ENCODE peak calls at places on chromosome 10, in six cellular contexts. P is activated CD8-positive, alpha-beta memory T cell treated with anti-CD3 and anti-CD28 coated beads for 4 hours; O is NCI-H226; U is coronary artery; K is T1000; N is T-helper 17 cell. X is an unnamed sample.

GRCh38 chr10:120172371-120172770 is 279.8 kb downstream of the SEC23IP start:
- DNase-seq in P (no peak), O (peak; percentile 1), K (no peak), U (no peak), N (no peak), X (no peak)

GRCh38 chr10:98332623-98333269 is 64.8 kb upstream of the LOXL4 start:
- DNase-seq in P (no peak), K (no peak), U (no peak), O (no peak), N (no peak), X (peak; percentile 54)

GRCh38 chr10:7306147-7306546 is 104.7 kb downstream of the SFMBT2 start:
- DNase-seq in U (no peak), K (no peak), N (no peak), P (no peak), O (no peak), X (peak; percentile 2)

GRCh38 chr10:69407621-69408301 is 9.0 kb downstream of the TACR2 start:
- DNase-seq in O (no peak), K (no peak), N (no peak), U (no peak), P (no peak), X (no peak)

GRCh38 chr10:124259139-124259825 is 159.4 kb downstream of the OAT start:
- DNase-seq in N (no peak), P (no peak), U (no peak), K (no peak), O (no peak), X (no peak)

GRCh38 chr10:71243756-71244637 is 31.6 kb downstream of the UNC5B start:
- DNase-seq in N (no peak), P (no peak), U (no peak), O (peak; percentile 37), K (no peak), X (peak; percentile 28)

GRCh38 chr10:49743464-49744075 is 18.6 kb downstream of the OGDHL start:
- DNase-seq in N (no peak), K (no peak), U (peak; percentile 65), P (no peak), O (no peak), X (no peak)

GRCh38 chr10:3107426-3107961 is 40.1 kb downstream of the PFKP start:
- DNase-seq in N (no peak), U (peak; percentile 95), O (peak; percentile 90), K (peak; percentile 75), P (no peak), X (peak; percentile 98)

GRCh38 chr10:62817120-62817762 is 1.1 kb upstream of the EGR2 start:
- DNase-seq in P (peak; percentile 48), N (peak; percentile 37), U (peak; percentile 78), O (peak; percentile 33), K (no peak), X (peak; percentile 28)

GRCh38 chr10:93383562-93383981 is 98.6 kb downstream of the MYOF start:
- DNase-seq in U (no peak), N (no peak), O (peak; percentile 91), P (no peak), K (peak; percentile 36), X (peak; percentile 98)

GRCh38 chr10:4351723-4352565 is 474.1 kb upstream of the AKR1E2 start:
- DNase-seq in N (no peak), P (no peak), O (peak; percentile 11), U (no peak), K (no peak), X (peak; percentile 43)

GRCh38 chr10:17643339-17643754 is 604 bp upstream of the STAM start:
- DNase-seq in P (no peak), U (peak; percentile 85), O (peak; percentile 79), K (no peak), N (peak; percentile 7), X (peak; percentile 78)

GRCh38 chr10:129784891-129785290 is 179.2 kb downstream of the EBF3 start:
- DNase-seq in U (no peak), N (no peak), O (no peak), K (no peak), P (no peak), X (no peak)

GRCh38 chr10:23742368-23742767 is 303.5 kb downstream of the OTUD1 start:
- DNase-seq in N (no peak), O (no peak), P (no peak), U (no peak), K (no peak), X (no peak)

GRCh38 chr10:8049151-8049873 is 5.2 kb upstream of the GATA3 start:
- DNase-seq in O (no peak), K (no peak), U (no peak), N (no peak), P (no peak), X (no peak)

GRCh38 chr10:109940117-109940516 is 16.8 kb upstream of the XPNPEP1 start:
- DNase-seq in K (no peak), N (no peak), O (no peak), P (no peak), U (no peak), X (no peak)

GRCh38 chr10:88108115-88108610 is 244.7 kb downstream of the PTEN start:
- DNase-seq in P (no peak), N (no peak), O (no peak), K (no peak), U (no peak), X (no peak)

GRCh38 chr10:84863675-84864074 is 535.3 kb downstream of the CCSER2 start:
- DNase-seq in K (no peak), N (no peak), P (no peak), U (no peak), O (no peak), X (no peak)

X was measured in IMR-90.